ENCODE peak calls at places on chromosome 9, in seven cellular contexts. G is NCI-H1092 treated with DMSO at 0.1 percent for 48 hours; Z is ACHN; J is choroid plexus epithelial cell; Y is stimulated activated effector memory CD8-positive, alpha-beta T cell treated with anti-CD3 and anti-CD28 coated beads, Interleukin-12 subunit alpha, Interleukin-12 subunit beta, amount 100 ng/mL, for 72 hours; I is hypothalamus; V is Daoy. A is an unnamed sample.

GRCh38 chr9:135340726-135341475 is 138.7 kb upstream of the PPP1R26 start:
- DNase-seq in I (no peak), J (no peak), V (no peak), G (no peak), Y (no peak), Z (no peak), A (no peak)

GRCh38 chr9:118290116-118290515 is 585.9 kb downstream of the TLR4 start:
- DNase-seq in Z (no peak), V (no peak), Y (no peak), I (no peak), J (no peak), G (no peak), A (no peak)

GRCh38 chr9:125541840-125542243 is 165.2 kb downstream of the MAPKAP1 start:
- DNase-seq in V (no peak), G (peak), J (no peak), Y (no peak), Z (no peak), I (no peak), A (no peak)

GRCh38 chr9:71145179-71145578 is 23.8 kb upstream of the TRPM3 start:
- DNase-seq in Y (no peak), Z (no peak), G (no peak), V (no peak), I (no peak), J (peak), A (no peak)

GRCh38 chr9:35729700-35730485 is 2.1 kb downstream of the TLN1 start:
- DNase-seq in I (no peak), G (no peak), J (peak), Y (peak), Z (peak), V (peak), A (peak)

GRCh38 chr9:70045452-70045851 is 1.8 kb downstream of the MAMDC2 start:
- DNase-seq in J (no peak), V (no peak), Z (no peak), Y (no peak), G (no peak), I (no peak), A (no peak)

GRCh38 chr9:37311938-37312730 is 110.4 kb upstream of the GRHPR start:
- DNase-seq in I (no peak), J (peak), G (no peak), V (no peak), Z (no peak), Y (no peak), A (no peak)

GRCh38 chr9:20835364-20836286 is 151.6 kb downstream of the FOCAD start:
- DNase-seq in Y (no peak), Z (no peak), J (peak), G (no peak), I (no peak), V (peak), A (no peak)

GRCh38 chr9:93098236-93098946 is 2.4 kb downstream of the CARD19 start:
- DNase-seq in Y (peak), J (peak), G (no peak), Z (peak), V (peak), I (peak), A (peak)

A was measured in SJSA1.